ENCODE peak calls at places on chromosomes 12 and 14, in four cellular contexts. B, U, K and L are unnamed samples.

GRCh38 chr14:101665478-101666078 is 95.9 kb upstream of the PPP2R5C start:
- DNase-seq in B (no peak), U (no peak), K (peak; percentile 39), L (no peak)

GRCh38 chr12:66423290-66423689 is 121.0 kb downstream of the HELB start:
- DNase-seq in B (no peak), U (no peak), K (no peak), L (no peak)

GRCh38 chr12:130916251-130916911 is 37.3 kb upstream of the ADGRD1 start:
- DNase-seq in B (peak; percentile 83), U (peak; percentile 64), K (peak; percentile 82), L (peak; percentile 37)

GRCh38 chr14:45038256-45038655 is 45.7 kb upstream of the PRPF39 start:
- DNase-seq in B (no peak), U (no peak), K (no peak), L (no peak)

GRCh38 chr12:22034709-22035506 is 11.1 kb upstream of the CMAS start:
- DNase-seq in B (no peak), U (no peak), K (no peak), L (peak; percentile 3)

GRCh38 chr12:117461732-117462131 is 100.3 kb upstream of the NOS1 start:
- DNase-seq in B (no peak), U (no peak), K (peak; percentile 68), L (no peak)

GRCh38 chr14:31894351-31894750 is 182.8 kb upstream of the ARHGAP5 start:
- DNase-seq in B (no peak), U (no peak), K (no peak), L (no peak)

GRCh38 chr12:4118017-4118510 is 155.5 kb upstream of the CCND2 start:
- DNase-seq in B (no peak), U (peak; percentile 62), K (no peak), L (peak; percentile 71)

GRCh38 chr14:72616294-72616693 is 277.6 kb downstream of the DPF3 start:
- DNase-seq in B (no peak), U (no peak), K (no peak), L (no peak)

GRCh38 chr14:63224196-63224595 is 20.0 kb downstream of the RHOJ start:
- DNase-seq in B (no peak), U (no peak), K (peak; percentile 4), L (no peak)

GRCh38 chr14:100844846-100845245 is 18.9 kb downstream of the MEG3 start:
- DNase-seq in B (no peak), U (peak; percentile 37), K (no peak), L (no peak)

GRCh38 chr14:80584638-80585505 is 356.7 kb downstream of the CEP128 start:
- DNase-seq in B (no peak), U (no peak), K (peak; percentile 14), L (no peak)

GRCh38 chr12:72012874-72013273 is 74.2 kb downstream of the TPH2 start:
- DNase-seq in B (no peak), U (no peak), K (no peak), L (no peak)

GRCh38 chr12:13195244-13195643 is 1.3 kb upstream of the EMP1 start:
- DNase-seq in B (no peak), U (no peak), K (no peak), L (no peak)

GRCh38 chr12:14751987-14752386 is 51.3 kb downstream of the WBP11 start:
- DNase-seq in B (no peak), U (no peak), K (no peak), L (no peak)

GRCh38 chr14:73807439-73807838 is 44.2 kb upstream of the PTGR2 start:
- DNase-seq in B (no peak), U (no peak), K (no peak), L (no peak)

GRCh38 chr14:72516936-72517408 is 376.9 kb downstream of the DPF3 start:
- DNase-seq in B (peak; percentile 85), U (no peak), K (peak; percentile 67), L (no peak)

GRCh38 chr14:105899071-105899641 is 372.8 kb downstream of the TMEM121 start:
- DNase-seq in B (peak; percentile 54), U (no peak), K (no peak), L (no peak)

GRCh38 chr12:131557310-131557709 is 153.6 kb upstream of the SFSWAP start:
- DNase-seq in B (no peak), U (no peak), K (no peak), L (no peak)

GRCh38 chr12:69982081-69982480 is 157.1 kb downstream of the MYRFL start:
- DNase-seq in B (no peak), U (no peak), K (no peak), L (no peak)

GRCh38 chr14:90714811-90715210 is 101.4 kb downstream of the TTC7B start:
- DNase-seq in B (no peak), U (no peak), K (no peak), L (no peak)

GRCh38 chr14:104798300-104799238 is 2.3 kb upstream of the ZBTB42 start:
- DNase-seq in B (no peak), U (no peak), K (no peak), L (no peak)
- H3K27ac ChIP-seq in B (peak overlapping the region; percentile 95), U (peak overlapping the region; percentile 96), K (peak overlapping the region; percentile 69), L (no peak overlapping the region)

DNA sequence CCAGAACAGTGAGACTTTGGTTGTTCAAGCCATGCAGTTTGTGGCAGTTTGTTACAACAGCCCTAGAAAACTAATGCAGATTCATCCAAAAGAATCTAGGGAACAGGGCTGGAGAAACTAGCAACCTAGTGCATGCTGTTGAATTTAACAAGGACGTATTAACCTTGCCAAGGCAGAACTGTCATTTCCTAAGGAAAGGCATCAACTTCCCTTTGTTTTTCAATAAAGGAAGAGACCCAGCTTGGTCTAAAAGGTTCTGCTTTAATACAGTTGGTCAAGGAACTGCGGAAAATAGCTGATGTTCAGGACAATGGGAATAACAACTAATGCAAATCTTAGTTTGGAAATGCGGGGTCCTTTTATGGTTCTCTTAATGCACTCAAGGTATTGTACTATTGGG is 11.5 kb downstream of the AK7 start:
- DNase-seq in B (no peak), U (no peak), K (no peak), L (no peak)
- H3K27ac ChIP-seq in B (no peak overlapping the region), U (no peak overlapping the region), K (no peak overlapping the region), L (no peak overlapping the region)

GRCh38 chr12:114689075-114689994 is 5.4 kb upstream of the TBX3 start:
- DNase-seq in B (no peak), U (no peak), K (no peak), L (no peak)

GRCh38 chr12:114687269-114687605 is 3.3 kb upstream of the TBX3 start:
- DNase-seq in B (no peak), U (no peak), K (no peak), L (no peak)

GRCh38 chr12:114688256-114688845 is 4.4 kb upstream of the TBX3 start:
- DNase-seq in B (no peak), U (no peak), K (no peak), L (no peak)

GRCh38 chr12:114686421-114687268 is 2.7 kb upstream of the TBX3 start:
- DNase-seq in B (no peak), U (no peak), K (no peak), L (no peak)

DNA sequence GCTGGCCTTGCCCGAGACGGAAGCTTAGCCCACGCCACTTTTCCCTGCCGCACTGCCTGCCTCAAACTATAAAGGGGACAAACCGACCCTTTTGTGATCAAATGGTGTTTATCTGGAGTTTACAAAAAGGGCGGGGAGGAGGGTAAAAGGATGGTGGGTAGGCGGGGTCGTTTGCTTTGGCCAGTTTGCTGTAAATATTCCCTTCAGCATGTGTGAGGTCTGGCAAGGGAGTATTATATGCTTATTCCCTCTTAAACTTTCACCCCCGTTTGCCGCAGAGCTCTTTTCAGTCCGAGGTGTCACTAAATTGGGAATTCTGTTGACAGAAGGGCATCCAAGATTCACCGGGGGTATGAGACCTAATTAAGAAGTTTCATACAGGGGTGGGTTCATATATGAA is 3.8 kb upstream of the TBX3 start:
- DNase-seq in B (no peak), U (no peak), K (no peak), L (no peak)
- H3K27ac ChIP-seq in B (no peak overlapping the region), U (no peak overlapping the region), K (no peak overlapping the region), L (no peak overlapping the region)

DNA sequence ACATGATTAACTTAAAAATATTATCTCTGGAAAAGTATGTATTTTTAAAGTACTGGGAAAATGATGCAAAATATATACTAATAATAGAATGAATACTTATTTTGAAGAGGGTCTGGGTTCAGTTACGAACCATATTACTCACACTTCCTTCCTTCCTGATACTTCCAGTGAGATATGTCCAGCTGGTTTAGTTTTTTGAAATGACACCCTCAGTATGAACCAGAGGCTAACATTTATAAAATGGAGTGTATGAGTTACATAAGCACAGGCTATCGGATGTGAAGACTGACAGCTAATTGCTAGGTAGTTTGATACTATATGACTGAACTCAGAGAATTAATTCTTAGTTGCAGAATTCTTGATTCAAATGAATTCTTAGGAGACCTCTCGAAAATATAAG is 122.9 kb downstream of the OTOGL start:
- DNase-seq in B (no peak), U (no peak), K (no peak), L (no peak)
- H3K27ac ChIP-seq in B (no peak overlapping the region), U (no peak overlapping the region), K (no peak overlapping the region), L (no peak overlapping the region)

GRCh38 chr14:54102051-54102456 is 145.4 kb upstream of the BMP4 start:
- DNase-seq in B (no peak), U (no peak), K (no peak), L (no peak)
- H3K27ac ChIP-seq in B (no peak overlapping the region), U (no peak overlapping the region), K (no peak overlapping the region), L (no peak overlapping the region)

DNA sequence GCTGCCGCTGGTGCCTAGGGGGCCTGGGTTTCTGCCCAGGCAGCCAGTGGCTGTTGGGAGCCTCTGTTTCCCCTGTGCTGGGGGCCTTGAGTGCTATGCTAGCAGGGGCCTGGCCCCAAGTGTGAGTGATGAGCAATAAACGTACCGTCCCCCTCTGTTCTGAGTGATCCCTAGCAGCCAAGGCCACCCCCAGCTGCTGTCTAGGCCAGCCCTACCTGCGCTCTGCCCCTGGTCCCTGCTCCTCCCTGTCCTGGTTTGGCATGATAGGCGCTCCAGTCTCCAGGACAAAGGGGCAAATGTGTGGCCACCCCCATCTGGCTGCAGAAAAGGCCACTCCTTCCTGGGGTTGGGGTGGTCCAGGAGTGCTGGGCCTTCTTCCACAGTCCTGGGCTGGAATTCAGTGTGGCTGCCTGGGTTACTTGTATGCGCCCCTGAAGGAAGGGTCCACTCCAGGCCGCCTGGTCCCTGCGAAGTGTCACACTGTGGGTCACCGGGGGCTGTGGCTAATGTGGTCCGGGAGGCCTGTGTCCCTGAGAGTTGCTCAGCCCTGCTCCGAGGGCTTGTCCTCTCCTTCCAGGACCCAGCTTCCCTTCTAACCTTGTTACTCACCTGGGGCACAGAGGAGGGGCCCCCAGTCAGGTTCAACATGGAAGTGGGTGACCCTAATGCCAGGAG is 7.0 kb downstream of the TRMT61A start:
- DNase-seq in B (no peak), U (no peak), K (no peak), L (no peak)
- H3K27ac ChIP-seq in B (no peak overlapping the region), U (no peak overlapping the region), K (no peak overlapping the region), L (no peak overlapping the region)